ENCODE peak calls at places on chromosomes 2 and 18, in six cellular contexts. E is uterus, A is A549, V is NB4, T is body of pancreas, K is thyroid gland. U is an unnamed sample.

GRCh38 chr2:55401124-55401523 is 18.5 kb downstream of the CCDC88A start:
- DNase-seq in E (no peak), A (no peak), V (no peak), T (no peak), K (no peak), U (no peak)

GRCh38 chr2:58481670-58482069 is 240.5 kb upstream of the FANCL start:
- DNase-seq in E (no peak), A (no peak), V (no peak), T (no peak), K (no peak), U (no peak)

GRCh38 chr2:41926614-41927580 is 120.9 kb upstream of the PKDCC start:
- DNase-seq in E (peak), A (no peak), V (no peak), T (peak), K (no peak), U (no peak)

GRCh38 chr18:26504831-26505230 is 43.5 kb downstream of the KCTD1 start:
- DNase-seq in E (no peak), A (no peak), V (no peak), T (peak), K (no peak), U (no peak)

GRCh38 chr18:75341897-75342296 is 85.6 kb downstream of the SMIM21 start:
- DNase-seq in E (no peak), A (no peak), V (no peak), T (peak), K (no peak), U (no peak)

GRCh38 chr2:174053784-174054183 is 88.6 kb upstream of the SP3 start:
- DNase-seq in E (no peak), A (no peak), V (no peak), T (no peak), K (no peak), U (no peak)

GRCh38 chr18:48359626-48360025 is 49.6 kb downstream of the ZBTB7C start:
- DNase-seq in E (no peak), A (no peak), V (no peak), T (no peak), K (no peak), U (no peak)

GRCh38 chr2:213238753-213239591 is 45.3 kb upstream of the SPAG16 start:
- DNase-seq in E (no peak), A (peak), V (no peak), T (peak), K (peak), U (no peak)

GRCh38 chr2:100974712-100975520 is 27.2 kb upstream of the RPL31 start:
- DNase-seq in E (no peak), A (no peak), V (no peak), T (no peak), K (no peak), U (no peak)

GRCh38 chr2:149767516-149767974 is 180.0 kb upstream of the MMADHC start:
- DNase-seq in E (no peak), A (no peak), V (no peak), T (no peak), K (peak), U (no peak)

GRCh38 chr2:239001794-239002193 is 153.9 kb downstream of the TWIST2 start:
- DNase-seq in E (no peak), A (no peak), V (no peak), T (no peak), K (no peak), U (no peak)

GRCh38 chr2:53802617-53803115 is 15.8 kb downstream of the ERLEC1 start:
- DNase-seq in E (no peak), A (no peak), V (no peak), T (no peak), K (no peak), U (no peak)

GRCh38 chr18:13563390-13563805 is 163.0 kb downstream of the FAM210A start:
- DNase-seq in E (no peak), A (no peak), V (no peak), T (no peak), K (peak), U (no peak)

GRCh38 chr2:1863861-1864260 is 119.5 kb upstream of the PXDN start:
- DNase-seq in E (no peak), A (no peak), V (no peak), T (no peak), K (peak), U (no peak)

GRCh38 chr18:111292-112014 is 46.9 kb upstream of the USP14 start:
- DNase-seq in E (peak), A (peak), V (peak), T (peak), K (peak), U (peak)

GRCh38 chr2:174878537-174879147 is 114.4 kb upstream of the CHRNA1 start:
- DNase-seq in E (no peak), A (no peak), V (no peak), T (peak), K (peak), U (no peak)

GRCh38 chr2:136611451-136611850 is 153.9 kb upstream of the THSD7B start:
- DNase-seq in E (no peak), A (no peak), V (no peak), T (no peak), K (no peak), U (no peak)

GRCh38 chr2:116719841-116720240 is 1094.7 kb upstream of the DDX18 start:
- DNase-seq in E (no peak), A (no peak), V (no peak), T (peak), K (no peak), U (no peak)

GRCh38 chr18:58605027-58606020 is 23.6 kb downstream of the ALPK2 start:
- DNase-seq in E (no peak), A (no peak), V (no peak), T (no peak), K (no peak), U (no peak)

GRCh38 chr18:3649559-3650426 is 199.8 kb downstream of the TGIF1 start:
- DNase-seq in E (peak), A (peak), V (no peak), T (peak), K (no peak), U (no peak)

GRCh38 chr18:11817229-11817628 is 34.0 kb upstream of the CHMP1B start:
- DNase-seq in E (no peak), A (no peak), V (no peak), T (no peak), K (no peak), U (no peak)

GRCh38 chr2:218261424-218262273 is 834 bp downstream of the GPBAR1 start:
- DNase-seq in E (peak), A (no peak), V (peak), T (no peak), K (no peak), U (peak)

GRCh38 chr2:46803551-46803885 is 112.1 kb downstream of the MCFD2 start:
- DNase-seq in E (no peak), A (no peak), V (no peak), T (no peak), K (no peak), U (no peak)

GRCh38 chr2:97741251-97741650 is 27.9 kb downstream of the ZAP70 start:
- DNase-seq in E (no peak), A (no peak), V (no peak), T (no peak), K (no peak), U (no peak)

GRCh38 chr18:22250591-22250996 is 81.2 kb downstream of the GATA6 start:
- DNase-seq in E (no peak), A (no peak), V (no peak), T (no peak), K (no peak), U (no peak)

GRCh38 chr18:76452357-76452756 is 42.7 kb downstream of the ZNF516 start:
- DNase-seq in E (no peak), A (no peak), V (peak), T (no peak), K (no peak), U (no peak)

GRCh38 chr18:44715245-44715644 is 34.6 kb downstream of the SETBP1 start:
- DNase-seq in E (peak), A (no peak), V (no peak), T (no peak), K (peak), U (no peak)

GRCh38 chr2:69225933-69226332 is 161.1 kb downstream of the GFPT1 start:
- DNase-seq in E (no peak), A (no peak), V (no peak), T (no peak), K (no peak), U (no peak)

GRCh38 chr2:8633735-8634313 is 48.0 kb upstream of the ID2 start:
- DNase-seq in E (no peak), A (peak), V (no peak), T (no peak), K (no peak), U (no peak)

GRCh38 chr2:1707771-1708351 is 36.5 kb downstream of the PXDN start:
- DNase-seq in E (peak), A (no peak), V (peak), T (peak), K (peak), U (no peak)

GRCh38 chr2:79993144-79993543 is 311.4 kb downstream of the LRRTM1 start:
- DNase-seq in E (no peak), A (no peak), V (peak), T (no peak), K (no peak), U (no peak)

GRCh38 chr2:230418341-230419016 is 2.5 kb downstream of the SP100 start:
- DNase-seq in E (no peak), A (no peak), V (peak), T (no peak), K (no peak), U (no peak)

GRCh38 chr2:230417436-230417835 is 1.4 kb downstream of the SP100 start:
- DNase-seq in E (no peak), A (no peak), V (no peak), T (no peak), K (no peak), U (no peak)

GRCh38 chr2:230414302-230414701 is 1.7 kb upstream of the SP100 start:
- DNase-seq in E (no peak), A (no peak), V (no peak), T (no peak), K (no peak), U (no peak)

GRCh38 chr2:230413465-230413864 is 2.5 kb upstream of the SP100 start:
- DNase-seq in E (no peak), A (no peak), V (peak), T (no peak), K (no peak), U (no peak)

DNA sequence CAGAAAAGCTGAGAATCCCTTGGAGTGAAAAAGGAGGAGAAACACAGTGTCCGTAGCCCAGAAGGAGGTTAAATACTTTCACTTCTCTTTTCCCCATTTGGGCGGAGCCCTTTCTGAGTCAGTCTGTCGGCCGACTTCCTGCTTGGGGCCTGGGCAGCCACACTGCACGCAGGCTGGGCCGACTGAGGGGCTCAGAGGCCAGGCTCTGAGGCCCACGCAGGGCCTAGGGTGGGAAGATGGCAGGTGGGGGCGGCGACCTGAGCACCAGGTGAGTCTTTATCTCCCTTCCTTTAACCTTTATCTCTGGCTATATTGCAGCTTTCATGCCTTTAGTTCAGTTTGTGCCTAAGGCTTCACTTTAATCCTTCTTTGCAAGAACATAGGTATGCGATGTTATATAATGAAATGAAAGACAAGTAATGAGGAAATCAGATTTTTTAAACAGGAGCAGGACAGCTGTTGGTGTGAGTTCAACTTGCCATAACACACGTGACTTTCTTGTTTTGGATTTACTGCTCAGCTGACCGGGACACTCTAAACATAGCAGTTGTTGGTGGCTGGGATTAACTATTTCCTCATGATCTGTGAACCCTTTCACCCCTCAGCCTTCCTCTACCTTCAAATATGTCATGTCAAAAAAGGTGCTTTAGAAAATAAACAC is at the start of gene SP100:
- DNase-seq in E (peak), A (peak), V (peak), T (peak), K (peak), U (peak)
- TF ChIP-seq POLR2A in E (peak), A (peak), V (peak), T (peak), K (peak), U (peak)

DNA sequence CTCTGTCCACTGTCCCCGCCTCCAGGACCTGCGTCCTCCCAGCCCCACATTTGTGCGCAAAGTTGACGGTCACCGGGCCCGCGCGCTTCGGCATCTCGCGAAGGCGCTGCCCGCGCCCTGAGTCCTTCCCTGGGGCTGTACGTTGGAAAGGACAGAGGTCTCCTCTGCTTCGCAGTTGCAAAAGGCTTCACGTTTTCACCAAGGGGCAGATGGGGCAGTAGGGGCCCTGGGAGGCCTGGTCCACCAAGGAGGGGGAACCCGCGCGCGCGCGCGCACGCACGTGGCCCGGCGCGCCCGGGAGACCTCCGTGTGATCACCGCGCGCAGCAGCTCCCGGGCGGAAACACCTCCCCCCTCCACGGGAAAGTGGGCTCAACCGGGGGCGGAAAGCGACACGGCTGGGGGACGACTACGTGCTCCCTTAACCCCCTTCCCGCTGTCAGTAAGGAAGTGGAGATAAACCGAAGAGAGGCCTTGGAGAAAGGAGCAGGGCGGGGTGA is 21.9 kb downstream of the TEX44 start:
- DNase-seq in E (peak), A (no peak), V (peak), T (no peak), K (no peak), U (no peak)
- TF ChIP-seq POLR2A in E (no peak), A (no peak), V (peak), T (no peak), K (peak), U (peak)

GRCh38 chr2:216003876-216004275 is 9.5 kb downstream of the MREG start:
- DNase-seq in E (no peak), A (no peak), V (no peak), T (no peak), K (no peak), U (no peak)

GRCh38 chr2:216002693-216003092 is 10.7 kb downstream of the MREG start:
- DNase-seq in E (no peak), A (no peak), V (no peak), T (no peak), K (no peak), U (no peak)

GRCh38 chr2:216002274-216002673 is 11.1 kb downstream of the MREG start:
- DNase-seq in E (no peak), A (no peak), V (no peak), T (no peak), K (no peak), U (no peak)

GRCh38 chr2:216006164-216006663 is 7.1 kb downstream of the MREG start:
- DNase-seq in E (peak), A (no peak), V (peak), T (no peak), K (no peak), U (peak)

DNA sequence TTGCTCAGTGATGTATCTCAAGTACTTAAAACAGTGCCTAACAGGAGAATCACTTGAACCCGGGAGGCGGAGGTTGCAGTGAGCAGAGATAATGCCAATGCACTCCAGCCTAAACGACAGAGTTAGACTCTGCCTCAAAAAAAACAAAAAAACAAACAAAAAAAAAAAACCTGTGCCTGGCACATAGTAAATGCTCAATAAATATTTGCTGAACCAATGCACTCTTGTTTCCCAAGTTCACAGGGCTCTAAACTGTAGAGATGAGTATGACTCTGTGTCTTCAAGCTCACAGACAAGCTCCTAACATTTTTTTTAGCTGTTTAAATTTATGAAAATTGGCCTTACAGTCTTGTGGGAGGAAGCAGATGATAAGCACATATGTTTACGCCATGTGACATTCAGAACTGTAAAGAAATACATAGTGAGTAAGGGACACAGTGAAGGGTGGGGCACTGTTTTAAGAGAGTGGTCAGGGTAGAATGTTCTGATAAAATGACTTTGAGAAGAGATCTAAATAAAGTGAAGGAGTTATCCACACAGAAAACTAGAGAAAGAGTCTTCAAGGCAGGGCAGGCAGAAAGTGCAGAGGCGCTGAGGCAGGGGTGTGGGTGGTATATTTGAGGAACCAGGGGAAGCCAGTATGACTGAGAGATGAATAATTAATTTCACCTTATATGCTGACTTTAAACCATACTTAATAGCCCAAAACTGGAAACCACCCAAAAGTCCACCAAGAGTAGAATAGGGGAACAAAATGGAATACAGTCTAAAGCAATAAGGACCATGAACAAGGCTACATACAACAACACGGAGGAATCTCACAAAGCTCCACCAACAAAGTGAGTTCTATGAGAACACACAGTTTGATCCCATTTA is 8.7 kb downstream of the MREG start:
- DNase-seq in E (no peak), A (no peak), V (no peak), T (no peak), K (no peak), U (no peak)
- TF ChIP-seq POLR2A in E (no peak), A (no peak), V (no peak), T (no peak), K (no peak), U (no peak)

GRCh38 chr2:134628453-134628852 is 90.3 kb downstream of the TMEM163 start:
- DNase-seq in E (no peak), A (no peak), V (no peak), T (no peak), K (no peak), U (no peak)

GRCh38 chr2:134634054-134634630 is 84.7 kb downstream of the TMEM163 start:
- DNase-seq in E (no peak), A (no peak), V (no peak), T (no peak), K (no peak), U (no peak)

GRCh38 chr2:134625311-134625710 is 93.5 kb downstream of the TMEM163 start:
- DNase-seq in E (no peak), A (no peak), V (no peak), T (no peak), K (no peak), U (no peak)

GRCh38 chr2:134636714-134637113 is 82.1 kb downstream of the TMEM163 start:
- DNase-seq in E (no peak), A (no peak), V (no peak), T (no peak), K (no peak), U (no peak)

DNA sequence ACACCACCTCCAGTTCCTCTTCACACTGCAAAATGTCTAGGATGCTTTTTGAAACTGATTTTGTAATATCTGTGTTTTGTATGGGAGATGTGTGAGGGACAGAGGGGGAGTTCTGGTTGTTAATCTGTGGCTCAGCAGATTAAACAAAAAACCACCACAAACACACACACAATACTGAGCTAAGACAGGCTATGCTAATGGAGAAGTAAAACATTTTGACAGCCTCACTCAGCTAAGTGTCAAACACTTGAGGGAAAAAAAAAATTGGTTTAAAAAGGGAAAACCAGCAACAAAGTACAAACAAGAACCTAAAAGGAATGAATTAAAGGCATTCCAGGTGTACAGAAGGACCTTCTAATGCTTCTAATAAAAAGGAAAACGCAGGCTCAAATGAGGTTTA is 88.0 kb downstream of the TMEM163 start:
- DNase-seq in E (no peak), A (no peak), V (no peak), T (no peak), K (no peak), U (no peak)
- TF ChIP-seq POLR2A in E (no peak), A (no peak), V (no peak), T (no peak), K (no peak), U (no peak)

GRCh38 chr2:12717988-12718661 is 1.4 kb downstream of the TRIB2 start:
- DNase-seq in E (peak), A (peak), V (peak), T (peak), K (peak), U (no peak)
- TF ChIP-seq POLR2A in E (no peak), A (no peak), V (no peak), T (no peak), K (no peak), U (no peak)

GRCh38 chr2:156340818-156341481 is 8.4 kb upstream of the NR4A2 start:
- DNase-seq in E (no peak), A (no peak), V (peak), T (peak), K (no peak), U (no peak)
- TF ChIP-seq POLR2A in E (no peak), A (no peak), V (no peak), T (no peak), K (no peak), U (no peak)

GRCh38 chr18:54931152-54931551 is 28.1 kb downstream of the CCDC68 start:
- DNase-seq in E (no peak), A (no peak), V (no peak), T (no peak), K (no peak), U (no peak)
- TF ChIP-seq POLR2A in E (no peak), A (no peak), V (no peak), T (no peak), K (no peak), U (no peak)

U was measured in right lobe of liver.